ENCODE peak calls at places on chromosome 5, in ten cellular contexts. One of them, this sample, is unnamed.

GRCh38 chr5:1226231-1226630 is 1.1 kb downstream of the SLC6A18 start:
- DNase-seq in heart left ventricle: no peak
- DNase-seq in PC-3: no peak
- DNase-seq in cardiac fibroblast: no peak
- DNase-seq in dorsolateral prefrontal cortex: no peak
- DNase-seq in left ventricle myocardium inferior: no peak
- DNase-seq in spleen: no peak
- DNase-seq in foreskin fibroblast: no peak
- DNase-seq in GM12878: no peak
- DNase-seq in psoas muscle: no peak
- DNase-seq in this sample: no peak

GRCh38 chr5:119276976-119277375 is 78.8 kb upstream of the TNFAIP8 start:
- DNase-seq in PC-3: no peak
- DNase-seq in cardiac fibroblast: no peak
- DNase-seq in psoas muscle: no peak
- DNase-seq in dorsolateral prefrontal cortex: no peak
- DNase-seq in foreskin fibroblast: no peak
- DNase-seq in left ventricle myocardium inferior: no peak
- DNase-seq in GM12878: no peak
- DNase-seq in spleen: no peak
- DNase-seq in heart left ventricle: no peak
- DNase-seq in this sample: no peak

GRCh38 chr5:149015561-149015960 is 47.3 kb downstream of the SH3TC2 start:
- DNase-seq in PC-3: peak; percentile 42
- DNase-seq in left ventricle myocardium inferior: no peak
- DNase-seq in psoas muscle: no peak
- DNase-seq in heart left ventricle: no peak
- DNase-seq in dorsolateral prefrontal cortex: no peak
- DNase-seq in spleen: no peak
- DNase-seq in foreskin fibroblast: no peak
- DNase-seq in cardiac fibroblast: no peak
- DNase-seq in GM12878: no peak
- DNase-seq in this sample: no peak

GRCh38 chr5:50435131-50435530 is 6.0 kb downstream of the EMB start:
- DNase-seq in heart left ventricle: no peak
- DNase-seq in psoas muscle: no peak
- DNase-seq in GM12878: no peak
- DNase-seq in dorsolateral prefrontal cortex: no peak
- DNase-seq in spleen: no peak
- DNase-seq in PC-3: no peak
- DNase-seq in cardiac fibroblast: no peak
- DNase-seq in foreskin fibroblast: no peak
- DNase-seq in left ventricle myocardium inferior: no peak
- DNase-seq in this sample: no peak

GRCh38 chr5:11620172-11620571 is 284.1 kb downstream of the CTNND2 start:
- DNase-seq in left ventricle myocardium inferior: no peak
- DNase-seq in PC-3: no peak
- DNase-seq in spleen: no peak
- DNase-seq in psoas muscle: no peak
- DNase-seq in foreskin fibroblast: no peak
- DNase-seq in dorsolateral prefrontal cortex: no peak
- DNase-seq in heart left ventricle: no peak
- DNase-seq in cardiac fibroblast: no peak
- DNase-seq in GM12878: no peak
- DNase-seq in this sample: no peak

GRCh38 chr5:55816342-55816741 is 34.8 kb upstream of the IL31RA start:
- DNase-seq in GM12878: no peak
- DNase-seq in cardiac fibroblast: peak; percentile 80
- DNase-seq in spleen: no peak
- DNase-seq in heart left ventricle: no peak
- DNase-seq in PC-3: peak; percentile 70
- DNase-seq in dorsolateral prefrontal cortex: no peak
- DNase-seq in foreskin fibroblast: peak; percentile 77
- DNase-seq in psoas muscle: no peak
- DNase-seq in left ventricle myocardium inferior: no peak
- DNase-seq in this sample: no peak

GRCh38 chr5:78533356-78533755 is 115.2 kb downstream of the LHFPL2 start:
- DNase-seq in dorsolateral prefrontal cortex: no peak
- DNase-seq in psoas muscle: no peak
- DNase-seq in spleen: no peak
- DNase-seq in PC-3: peak; percentile 49
- DNase-seq in cardiac fibroblast: peak; percentile 64
- DNase-seq in GM12878: no peak
- DNase-seq in heart left ventricle: no peak
- DNase-seq in foreskin fibroblast: no peak
- DNase-seq in left ventricle myocardium inferior: no peak
- DNase-seq in this sample: no peak

GRCh38 chr5:168464214-168464613 is 22.1 kb upstream of the RARS1 start:
- DNase-seq in foreskin fibroblast: no peak
- DNase-seq in left ventricle myocardium inferior: no peak
- DNase-seq in dorsolateral prefrontal cortex: no peak
- DNase-seq in spleen: no peak
- DNase-seq in GM12878: no peak
- DNase-seq in cardiac fibroblast: no peak
- DNase-seq in PC-3: no peak
- DNase-seq in heart left ventricle: no peak
- DNase-seq in psoas muscle: no peak
- DNase-seq in this sample: no peak

GRCh38 chr5:82523633-82524032 is 245.5 kb upstream of the RPS23 start:
- DNase-seq in spleen: no peak
- DNase-seq in dorsolateral prefrontal cortex: no peak
- DNase-seq in foreskin fibroblast: no peak
- DNase-seq in psoas muscle: no peak
- DNase-seq in GM12878: no peak
- DNase-seq in PC-3: no peak
- DNase-seq in left ventricle myocardium inferior: no peak
- DNase-seq in cardiac fibroblast: no peak
- DNase-seq in heart left ventricle: no peak
- DNase-seq in this sample: no peak

GRCh38 chr5:82522912-82523311 is 244.8 kb upstream of the RPS23 start:
- DNase-seq in spleen: no peak
- DNase-seq in dorsolateral prefrontal cortex: no peak
- DNase-seq in GM12878: no peak
- DNase-seq in heart left ventricle: no peak
- DNase-seq in cardiac fibroblast: no peak
- DNase-seq in left ventricle myocardium inferior: no peak
- DNase-seq in psoas muscle: no peak
- DNase-seq in foreskin fibroblast: no peak
- DNase-seq in PC-3: no peak
- DNase-seq in this sample: no peak

GRCh38 chr5:82526540-82526939 is 248.4 kb upstream of the RPS23 start:
- DNase-seq in dorsolateral prefrontal cortex: no peak
- DNase-seq in left ventricle myocardium inferior: no peak
- DNase-seq in heart left ventricle: no peak
- DNase-seq in spleen: no peak
- DNase-seq in psoas muscle: no peak
- DNase-seq in foreskin fibroblast: no peak
- DNase-seq in PC-3: no peak
- DNase-seq in cardiac fibroblast: no peak
- DNase-seq in GM12878: no peak
- DNase-seq in this sample: no peak

GRCh38 chr5:82521431-82522051 is 243.4 kb upstream of the RPS23 start:
- DNase-seq in PC-3: peak; percentile 58
- DNase-seq in cardiac fibroblast: no peak
- DNase-seq in foreskin fibroblast: no peak
- DNase-seq in heart left ventricle: no peak
- DNase-seq in spleen: no peak
- DNase-seq in GM12878: no peak
- DNase-seq in dorsolateral prefrontal cortex: no peak
- DNase-seq in psoas muscle: no peak
- DNase-seq in left ventricle myocardium inferior: no peak
- DNase-seq in this sample: no peak

DNA sequence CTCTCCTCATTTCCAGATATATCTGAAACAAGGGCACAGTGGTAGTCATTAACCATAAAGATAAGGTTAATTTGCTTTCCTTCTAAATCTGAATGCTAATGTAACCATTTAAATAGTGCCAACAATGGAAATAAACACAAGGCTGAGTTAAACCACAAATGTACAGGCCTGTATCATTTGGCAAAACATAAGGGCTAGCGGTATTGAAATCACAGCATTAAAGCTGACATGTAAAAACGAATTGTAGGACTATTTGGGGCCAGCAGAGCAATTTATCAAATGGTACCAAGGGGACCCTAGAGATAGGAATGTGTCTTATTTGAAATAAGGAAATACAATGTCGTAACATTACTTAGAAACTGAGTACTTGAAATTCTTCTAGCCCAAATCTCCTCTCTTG is 247.5 kb upstream of the RPS23 start:
- DNase-seq in spleen: no peak
- DNase-seq in cardiac fibroblast: peak; percentile 12
- DNase-seq in heart left ventricle: no peak
- DNase-seq in dorsolateral prefrontal cortex: no peak
- DNase-seq in left ventricle myocardium inferior: no peak
- DNase-seq in psoas muscle: no peak
- DNase-seq in PC-3: no peak
- DNase-seq in GM12878: no peak
- DNase-seq in foreskin fibroblast: no peak
- DNase-seq in this sample: no peak
- H3K4me3 ChIP-seq in spleen: no peak overlapping the region
- H3K4me3 ChIP-seq in cardiac fibroblast: no peak overlapping the region
- H3K4me3 ChIP-seq in heart left ventricle: no peak overlapping the region
- H3K4me3 ChIP-seq in dorsolateral prefrontal cortex: no peak overlapping the region
- H3K4me3 ChIP-seq in left ventricle myocardium inferior: no peak overlapping the region
- H3K4me3 ChIP-seq in psoas muscle: no peak overlapping the region
- H3K4me3 ChIP-seq in PC-3: no peak overlapping the region
- H3K4me3 ChIP-seq in GM12878: no peak overlapping the region
- H3K4me3 ChIP-seq in foreskin fibroblast: no peak overlapping the region
- H3K4me3 ChIP-seq in this sample: no peak overlapping the region

DNA sequence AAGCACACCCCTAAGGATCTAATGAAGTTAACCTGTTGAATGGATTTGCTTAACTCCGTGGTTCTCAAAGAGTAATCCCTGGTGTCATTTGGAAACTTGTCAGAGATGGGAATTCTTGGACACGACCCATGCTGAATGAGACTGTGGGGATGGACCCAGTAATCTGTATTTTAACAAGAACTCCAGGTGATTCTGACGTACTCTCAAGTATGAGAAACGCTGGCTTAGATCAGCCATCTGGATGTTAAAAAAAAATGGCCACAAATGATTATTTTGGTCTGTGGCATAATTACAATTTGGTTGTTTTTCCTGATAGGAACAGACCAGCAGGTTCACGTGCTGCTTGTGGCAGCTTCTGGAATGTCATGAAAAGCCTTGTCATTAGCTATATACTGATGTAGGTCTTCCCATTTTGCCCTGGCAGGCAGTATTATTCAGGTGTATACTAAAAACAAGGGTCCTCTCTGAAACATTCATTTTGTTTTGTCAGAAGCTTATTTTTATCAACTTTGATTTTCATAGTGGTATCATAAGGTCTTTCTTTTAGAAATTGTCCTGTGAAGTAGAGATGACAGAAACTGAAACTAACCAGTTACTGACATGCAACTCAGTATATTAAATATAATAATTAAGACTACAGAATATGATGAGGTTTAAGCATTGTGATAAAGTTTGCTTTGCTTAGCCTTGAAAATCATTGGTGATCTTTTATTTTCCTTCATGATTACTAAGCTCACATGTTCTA is 15.4 kb downstream of the CPEB4 start:
- DNase-seq in spleen: no peak
- DNase-seq in cardiac fibroblast: no peak
- DNase-seq in GM12878: no peak
- DNase-seq in foreskin fibroblast: no peak
- DNase-seq in PC-3: no peak
- DNase-seq in dorsolateral prefrontal cortex: no peak
- DNase-seq in psoas muscle: no peak
- DNase-seq in left ventricle myocardium inferior: no peak
- DNase-seq in heart left ventricle: no peak
- DNase-seq in this sample: no peak
- H3K4me3 ChIP-seq in spleen: no peak overlapping the region
- H3K4me3 ChIP-seq in cardiac fibroblast: no peak overlapping the region
- H3K4me3 ChIP-seq in GM12878: peak overlapping the region; percentile 56
- H3K4me3 ChIP-seq in foreskin fibroblast: no peak overlapping the region
- H3K4me3 ChIP-seq in PC-3: no peak overlapping the region
- H3K4me3 ChIP-seq in dorsolateral prefrontal cortex: peak overlapping the region; percentile 1
- H3K4me3 ChIP-seq in psoas muscle: peak overlapping the region; percentile 9
- H3K4me3 ChIP-seq in left ventricle myocardium inferior: peak overlapping the region; percentile 28
- H3K4me3 ChIP-seq in heart left ventricle: peak overlapping the region; percentile 12
- H3K4me3 ChIP-seq in this sample: no peak overlapping the region

DNA sequence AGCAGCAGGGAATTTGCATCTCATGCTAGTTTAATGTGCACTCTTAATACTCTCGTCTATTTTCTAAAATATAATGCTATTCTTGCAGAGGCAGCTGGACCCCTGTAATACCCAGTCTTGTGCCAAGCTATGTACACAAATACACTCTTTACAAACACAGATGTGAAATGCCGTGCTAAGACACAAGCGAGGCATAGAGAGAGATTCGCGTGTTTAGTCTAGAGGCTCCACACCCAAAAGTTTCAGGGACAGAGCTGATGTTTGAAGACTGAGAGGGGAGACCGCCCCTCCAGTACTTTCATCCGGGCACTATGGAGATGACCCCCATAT is 1.2 kb downstream of the DPYSL3 start:
- DNase-seq in foreskin fibroblast: no peak
- DNase-seq in dorsolateral prefrontal cortex: no peak
- DNase-seq in psoas muscle: no peak
- DNase-seq in GM12878: no peak
- DNase-seq in left ventricle myocardium inferior: no peak
- DNase-seq in cardiac fibroblast: no peak
- DNase-seq in PC-3: no peak
- DNase-seq in spleen: no peak
- DNase-seq in heart left ventricle: no peak
- DNase-seq in this sample: no peak
- H3K4me3 ChIP-seq in foreskin fibroblast: peak overlapping the region; percentile 85
- H3K4me3 ChIP-seq in dorsolateral prefrontal cortex: peak overlapping the region; percentile 42
- H3K4me3 ChIP-seq in psoas muscle: peak overlapping the region; percentile 78
- H3K4me3 ChIP-seq in GM12878: no peak overlapping the region
- H3K4me3 ChIP-seq in left ventricle myocardium inferior: peak overlapping the region; percentile 76
- H3K4me3 ChIP-seq in cardiac fibroblast: peak overlapping the region; percentile 87
- H3K4me3 ChIP-seq in PC-3: peak overlapping the region; percentile 80
- H3K4me3 ChIP-seq in spleen: peak overlapping the region; percentile 49
- H3K4me3 ChIP-seq in heart left ventricle: peak overlapping the region; percentile 84
- H3K4me3 ChIP-seq in this sample: no peak overlapping the region

DNA sequence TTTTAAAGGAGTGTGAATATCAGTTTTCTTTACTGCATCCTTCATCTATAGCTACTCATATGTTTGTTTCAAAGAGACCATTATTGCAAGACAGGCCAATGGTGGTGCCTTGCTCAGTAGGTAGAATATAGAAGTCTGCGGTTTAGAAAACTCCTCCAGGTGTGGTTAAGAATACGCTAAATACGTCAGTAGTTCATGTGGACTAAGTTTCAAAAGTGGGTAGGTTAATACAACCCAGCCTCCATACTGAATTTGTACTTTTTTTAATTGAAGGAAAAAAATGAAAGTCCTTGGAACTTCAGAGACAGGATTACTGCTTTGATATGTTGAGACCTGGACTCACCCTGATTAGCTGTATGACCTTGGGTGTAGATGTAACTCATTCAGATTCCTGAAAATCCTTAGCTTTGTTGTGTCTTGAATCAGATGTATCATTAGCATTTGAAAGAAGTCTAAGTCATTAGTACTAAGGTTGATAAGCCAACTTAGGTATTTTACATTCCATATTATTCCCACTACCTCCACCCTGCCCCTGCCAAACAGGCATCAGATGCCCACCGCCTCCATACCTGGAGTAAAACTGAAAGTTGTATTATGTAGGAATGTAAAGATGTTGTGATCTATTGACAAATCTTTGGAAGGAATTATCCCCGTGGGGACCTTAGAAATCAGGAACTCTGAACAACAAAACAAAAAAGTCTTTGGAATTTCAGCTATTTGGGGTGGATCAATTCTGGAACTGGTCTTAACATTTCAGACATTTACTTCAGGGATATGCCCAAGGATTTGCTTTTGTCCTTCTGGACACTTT is 6.1 kb downstream of the BASP1 start:
- DNase-seq in heart left ventricle: no peak
- DNase-seq in dorsolateral prefrontal cortex: no peak
- DNase-seq in GM12878: no peak
- DNase-seq in PC-3: no peak
- DNase-seq in left ventricle myocardium inferior: no peak
- DNase-seq in cardiac fibroblast: no peak
- DNase-seq in spleen: no peak
- DNase-seq in foreskin fibroblast: no peak
- DNase-seq in psoas muscle: no peak
- DNase-seq in this sample: peak; percentile 24
- H3K4me3 ChIP-seq in heart left ventricle: no peak overlapping the region
- H3K4me3 ChIP-seq in dorsolateral prefrontal cortex: no peak overlapping the region
- H3K4me3 ChIP-seq in GM12878: peak overlapping the region; percentile 33
- H3K4me3 ChIP-seq in PC-3: no peak overlapping the region
- H3K4me3 ChIP-seq in left ventricle myocardium inferior: no peak overlapping the region
- H3K4me3 ChIP-seq in cardiac fibroblast: no peak overlapping the region
- H3K4me3 ChIP-seq in spleen: no peak overlapping the region
- H3K4me3 ChIP-seq in foreskin fibroblast: no peak overlapping the region
- H3K4me3 ChIP-seq in psoas muscle: no peak overlapping the region
- H3K4me3 ChIP-seq in this sample: no peak overlapping the region

This sample was measured in GM06990.